ENCODE peak calls at places on chromosomes 7 and 10, in eight cellular contexts. One of them, this sample, is unnamed.

GRCh38 chr10:24556746-24557742 is 166.6 kb downstream of the ARHGAP21 start:
- DNase-seq in AG04450: peak; percentile 59
- DNase-seq in CD8-positive, alpha-beta memory T cell: no peak
- DNase-seq in NCI-H1092: no peak
- DNase-seq in GM18507: peak; percentile 12
- DNase-seq in activated CD4-positive, CD25-positive, alpha-beta regulatory T cell treated with anti-CD3 and anti-CD28 coated beads, Interleukin-2, amount 50 U/mL, for 72 hours: no peak
- DNase-seq in stimulated activated CD8-positive, alpha-beta memory T cell treated with anti-CD3 and anti-CD28 coated beads, Interleukin-2, amount 100 ng/mL, for 1 hour: no peak
- DNase-seq in foreskin fibroblast: peak; percentile 81
- DNase-seq in this sample: no peak

GRCh38 chr10:60681103-60681502 is 97.2 kb upstream of the CDK1 start:
- DNase-seq in AG04450: no peak
- DNase-seq in CD8-positive, alpha-beta memory T cell: no peak
- DNase-seq in NCI-H1092: no peak
- DNase-seq in GM18507: no peak
- DNase-seq in activated CD4-positive, CD25-positive, alpha-beta regulatory T cell treated with anti-CD3 and anti-CD28 coated beads, Interleukin-2, amount 50 U/mL, for 72 hours: no peak
- DNase-seq in stimulated activated CD8-positive, alpha-beta memory T cell treated with anti-CD3 and anti-CD28 coated beads, Interleukin-2, amount 100 ng/mL, for 1 hour: no peak
- DNase-seq in foreskin fibroblast: no peak
- DNase-seq in this sample: no peak

GRCh38 chr7:148265896-148266295 is 324.7 kb upstream of the C7orf33 start:
- DNase-seq in AG04450: no peak
- DNase-seq in CD8-positive, alpha-beta memory T cell: no peak
- DNase-seq in NCI-H1092: no peak
- DNase-seq in GM18507: no peak
- DNase-seq in activated CD4-positive, CD25-positive, alpha-beta regulatory T cell treated with anti-CD3 and anti-CD28 coated beads, Interleukin-2, amount 50 U/mL, for 72 hours: no peak
- DNase-seq in stimulated activated CD8-positive, alpha-beta memory T cell treated with anti-CD3 and anti-CD28 coated beads, Interleukin-2, amount 100 ng/mL, for 1 hour: no peak
- DNase-seq in foreskin fibroblast: no peak
- DNase-seq in this sample: no peak

GRCh38 chr10:21978191-21978862 is 25.2 kb downstream of the DNAJC1 start:
- DNase-seq in AG04450: no peak
- DNase-seq in CD8-positive, alpha-beta memory T cell: no peak
- DNase-seq in NCI-H1092: no peak
- DNase-seq in GM18507: no peak
- DNase-seq in activated CD4-positive, CD25-positive, alpha-beta regulatory T cell treated with anti-CD3 and anti-CD28 coated beads, Interleukin-2, amount 50 U/mL, for 72 hours: no peak
- DNase-seq in stimulated activated CD8-positive, alpha-beta memory T cell treated with anti-CD3 and anti-CD28 coated beads, Interleukin-2, amount 100 ng/mL, for 1 hour: no peak
- DNase-seq in foreskin fibroblast: peak; percentile 51
- DNase-seq in this sample: no peak

GRCh38 chr10:113991091-113991860 is 52.4 kb upstream of the ADRB1 start:
- DNase-seq in AG04450: no peak
- DNase-seq in CD8-positive, alpha-beta memory T cell: no peak
- DNase-seq in NCI-H1092: no peak
- DNase-seq in GM18507: no peak
- DNase-seq in activated CD4-positive, CD25-positive, alpha-beta regulatory T cell treated with anti-CD3 and anti-CD28 coated beads, Interleukin-2, amount 50 U/mL, for 72 hours: peak; percentile 46
- DNase-seq in stimulated activated CD8-positive, alpha-beta memory T cell treated with anti-CD3 and anti-CD28 coated beads, Interleukin-2, amount 100 ng/mL, for 1 hour: no peak
- DNase-seq in foreskin fibroblast: peak; percentile 11
- DNase-seq in this sample: peak; percentile 59

GRCh38 chr7:116500071-116500853 is 724 bp downstream of the CAV2 start:
- DNase-seq in AG04450: no peak
- DNase-seq in CD8-positive, alpha-beta memory T cell: no peak
- DNase-seq in NCI-H1092: no peak
- DNase-seq in GM18507: no peak
- DNase-seq in activated CD4-positive, CD25-positive, alpha-beta regulatory T cell treated with anti-CD3 and anti-CD28 coated beads, Interleukin-2, amount 50 U/mL, for 72 hours: no peak
- DNase-seq in stimulated activated CD8-positive, alpha-beta memory T cell treated with anti-CD3 and anti-CD28 coated beads, Interleukin-2, amount 100 ng/mL, for 1 hour: no peak
- DNase-seq in foreskin fibroblast: peak; percentile 54
- DNase-seq in this sample: peak; percentile 76

GRCh38 chr7:2040893-2041270 is 191.9 kb downstream of the MAD1L1 start:
- DNase-seq in AG04450: no peak
- DNase-seq in CD8-positive, alpha-beta memory T cell: no peak
- DNase-seq in NCI-H1092: no peak
- DNase-seq in GM18507: no peak
- DNase-seq in activated CD4-positive, CD25-positive, alpha-beta regulatory T cell treated with anti-CD3 and anti-CD28 coated beads, Interleukin-2, amount 50 U/mL, for 72 hours: no peak
- DNase-seq in stimulated activated CD8-positive, alpha-beta memory T cell treated with anti-CD3 and anti-CD28 coated beads, Interleukin-2, amount 100 ng/mL, for 1 hour: no peak
- DNase-seq in foreskin fibroblast: no peak
- DNase-seq in this sample: no peak

GRCh38 chr10:28463676-28464395 is 69.1 kb upstream of the WAC start:
- DNase-seq in AG04450: no peak
- DNase-seq in CD8-positive, alpha-beta memory T cell: no peak
- DNase-seq in NCI-H1092: peak; percentile 55
- DNase-seq in GM18507: no peak
- DNase-seq in activated CD4-positive, CD25-positive, alpha-beta regulatory T cell treated with anti-CD3 and anti-CD28 coated beads, Interleukin-2, amount 50 U/mL, for 72 hours: no peak
- DNase-seq in stimulated activated CD8-positive, alpha-beta memory T cell treated with anti-CD3 and anti-CD28 coated beads, Interleukin-2, amount 100 ng/mL, for 1 hour: no peak
- DNase-seq in foreskin fibroblast: no peak
- DNase-seq in this sample: no peak

GRCh38 chr7:274262-274661 is 15.7 kb upstream of the FOXL3 start:
- DNase-seq in AG04450: no peak
- DNase-seq in CD8-positive, alpha-beta memory T cell: no peak
- DNase-seq in NCI-H1092: no peak
- DNase-seq in GM18507: no peak
- DNase-seq in activated CD4-positive, CD25-positive, alpha-beta regulatory T cell treated with anti-CD3 and anti-CD28 coated beads, Interleukin-2, amount 50 U/mL, for 72 hours: no peak
- DNase-seq in stimulated activated CD8-positive, alpha-beta memory T cell treated with anti-CD3 and anti-CD28 coated beads, Interleukin-2, amount 100 ng/mL, for 1 hour: no peak
- DNase-seq in foreskin fibroblast: no peak
- DNase-seq in this sample: no peak

GRCh38 chr10:11064832-11065231 is 47.2 kb downstream of the CELF2 start:
- DNase-seq in AG04450: no peak
- DNase-seq in CD8-positive, alpha-beta memory T cell: no peak
- DNase-seq in NCI-H1092: no peak
- DNase-seq in GM18507: no peak
- DNase-seq in activated CD4-positive, CD25-positive, alpha-beta regulatory T cell treated with anti-CD3 and anti-CD28 coated beads, Interleukin-2, amount 50 U/mL, for 72 hours: no peak
- DNase-seq in stimulated activated CD8-positive, alpha-beta memory T cell treated with anti-CD3 and anti-CD28 coated beads, Interleukin-2, amount 100 ng/mL, for 1 hour: no peak
- DNase-seq in foreskin fibroblast: no peak
- DNase-seq in this sample: no peak

GRCh38 chr7:66886152-66886551 is 34.9 kb upstream of the TMEM248 start:
- DNase-seq in AG04450: no peak
- DNase-seq in CD8-positive, alpha-beta memory T cell: no peak
- DNase-seq in NCI-H1092: no peak
- DNase-seq in GM18507: no peak
- DNase-seq in activated CD4-positive, CD25-positive, alpha-beta regulatory T cell treated with anti-CD3 and anti-CD28 coated beads, Interleukin-2, amount 50 U/mL, for 72 hours: no peak
- DNase-seq in stimulated activated CD8-positive, alpha-beta memory T cell treated with anti-CD3 and anti-CD28 coated beads, Interleukin-2, amount 100 ng/mL, for 1 hour: no peak
- DNase-seq in foreskin fibroblast: no peak
- DNase-seq in this sample: peak; percentile 35

GRCh38 chr7:135979674-135980660 is 2.8 kb upstream of the MTPN start:
- DNase-seq in AG04450: no peak
- DNase-seq in CD8-positive, alpha-beta memory T cell: no peak
- DNase-seq in NCI-H1092: no peak
- DNase-seq in GM18507: no peak
- DNase-seq in activated CD4-positive, CD25-positive, alpha-beta regulatory T cell treated with anti-CD3 and anti-CD28 coated beads, Interleukin-2, amount 50 U/mL, for 72 hours: no peak
- DNase-seq in stimulated activated CD8-positive, alpha-beta memory T cell treated with anti-CD3 and anti-CD28 coated beads, Interleukin-2, amount 100 ng/mL, for 1 hour: no peak
- DNase-seq in foreskin fibroblast: peak; percentile 57
- DNase-seq in this sample: no peak

GRCh38 chr10:30435068-30435422 is 1.1 kb downstream of the MAP3K8 start:
- DNase-seq in AG04450: no peak
- DNase-seq in CD8-positive, alpha-beta memory T cell: no peak
- DNase-seq in NCI-H1092: no peak
- DNase-seq in GM18507: no peak
- DNase-seq in activated CD4-positive, CD25-positive, alpha-beta regulatory T cell treated with anti-CD3 and anti-CD28 coated beads, Interleukin-2, amount 50 U/mL, for 72 hours: no peak
- DNase-seq in stimulated activated CD8-positive, alpha-beta memory T cell treated with anti-CD3 and anti-CD28 coated beads, Interleukin-2, amount 100 ng/mL, for 1 hour: no peak
- DNase-seq in foreskin fibroblast: no peak
- DNase-seq in this sample: peak; percentile 31

GRCh38 chr7:55019691-55020480 is 1.1 kb downstream of the EGFR start:
- DNase-seq in AG04450: no peak
- DNase-seq in CD8-positive, alpha-beta memory T cell: no peak
- DNase-seq in NCI-H1092: no peak
- DNase-seq in GM18507: no peak
- DNase-seq in activated CD4-positive, CD25-positive, alpha-beta regulatory T cell treated with anti-CD3 and anti-CD28 coated beads, Interleukin-2, amount 50 U/mL, for 72 hours: no peak
- DNase-seq in stimulated activated CD8-positive, alpha-beta memory T cell treated with anti-CD3 and anti-CD28 coated beads, Interleukin-2, amount 100 ng/mL, for 1 hour: no peak
- DNase-seq in foreskin fibroblast: peak; percentile 54
- DNase-seq in this sample: no peak